ENCODE peak calls at places on chromosomes 12 and 14, in ten cellular contexts. X, R, E, A, H, M, B, Z, U and V are unnamed samples.

GRCh38 chr12:52608161-52608560 is 6.9 kb upstream of the KRT72 start:
- DNase-seq in M (no peak), R (no peak), E (no peak), U (no peak), H (no peak), B (no peak), Z (no peak), X (no peak), A (no peak), V (no peak)

GRCh38 chr14:41280745-41281144 is 325.9 kb upstream of the LRFN5 start:
- DNase-seq in R (peak), E (no peak), H (no peak), X (no peak), Z (no peak), U (no peak), A (no peak), B (peak), M (no peak), V (no peak)

GRCh38 chr12:8951744-8952143 is 2.3 kb upstream of the M6PR start:
- DNase-seq in R (no peak), A (no peak), X (no peak), H (peak), U (no peak), B (no peak), E (no peak), Z (peak), M (no peak), V (peak)

GRCh38 chr14:41597647-41598046 is 9.0 kb upstream of the LRFN5 start:
- DNase-seq in B (peak), X (no peak), M (no peak), A (no peak), E (no peak), H (no peak), U (no peak), Z (no peak), R (no peak), V (no peak)

GRCh38 chr12:30323008-30323407 is 372.7 kb downstream of the IPO8 start:
- DNase-seq in Z (no peak), M (no peak), R (peak), H (no peak), A (no peak), U (no peak), X (no peak), B (no peak), E (no peak), V (no peak)

GRCh38 chr12:3540387-3541320 is 49.7 kb downstream of the PRMT8 start:
- DNase-seq in Z (no peak), U (no peak), A (no peak), E (no peak), R (no peak), X (no peak), M (no peak), B (no peak), H (no peak), V (no peak)

GRCh38 chr14:64721391-64721791 is 17.2 kb downstream of the PLEKHG3 start:
- DNase-seq in E (no peak), R (peak), U (no peak), H (no peak), A (no peak), M (no peak), X (no peak), Z (no peak), B (no peak), V (no peak)

GRCh38 chr14:65003394-65003793 is 16.7 kb downstream of the FNTB start:
- DNase-seq in E (no peak), X (no peak), R (peak), M (no peak), A (no peak), H (no peak), Z (no peak), U (no peak), B (no peak), V (no peak)

GRCh38 chr14:100146548-100147091 is 12.8 kb downstream of the DEGS2 start:
- DNase-seq in M (no peak), R (no peak), Z (no peak), E (no peak), X (no peak), B (no peak), U (no peak), A (no peak), H (no peak), V (peak)

GRCh38 chr14:58488550-58488949 is 61.0 kb downstream of the KIAA0586 start:
- DNase-seq in H (no peak), E (peak), R (peak), Z (no peak), B (peak), U (peak), X (no peak), M (no peak), A (peak), V (no peak)

GRCh38 chr14:72961579-72962335 is 35.5 kb downstream of the DCAF4 start:
- DNase-seq in X (no peak), E (no peak), U (peak), R (peak), Z (no peak), B (no peak), H (no peak), M (no peak), A (no peak), V (no peak)